ENCODE peak calls at places on chromosomes 2 and 18, in seven cellular contexts. M is AML-193; R is activated CD4-positive, alpha-beta T cell treated with anti-CD3 and anti-CD28 coated beads for 24 hours; O is stromal cell of bone marrow; V is NCI-H1105 treated with DMSO at 0.1 percent for 48 hours; F is mucosa of descending colon; L is stimulated activated CD4-positive, alpha-beta T cell treated with anti-CD3 and anti-CD28 coated beads, Interleukin-1b, Interleukin-23, amount 100 ng/mL, for 4 hours. H is an unnamed sample.

GRCh38 chr2:120722603-120723421 is 12.9 kb upstream of the GLI2 start:
- DNase-seq in M (no peak), R (no peak), O (peak), V (no peak), F (no peak), L (no peak), H (no peak)

GRCh38 chr18:77147418-77147852 is 14.9 kb upstream of the MBP start:
- DNase-seq in M (peak), R (no peak), O (no peak), V (no peak), F (no peak), L (no peak), H (no peak)

GRCh38 chr18:48412339-48412929 is 3.3 kb upstream of the ZBTB7C start:
- DNase-seq in M (no peak), R (no peak), O (no peak), V (peak), F (peak), L (no peak), H (peak)

GRCh38 chr18:35588995-35589394 is 7.5 kb downstream of the GALNT1 start:
- DNase-seq in M (no peak), R (no peak), O (no peak), V (no peak), F (no peak), L (no peak), H (no peak)

GRCh38 chr2:241421330-241421729 is 65.2 kb downstream of the FARP2 start:
- DNase-seq in M (no peak), R (no peak), O (no peak), V (no peak), F (no peak), L (no peak), H (no peak)

GRCh38 chr2:45651415-45652089 is at the start of gene PRKCE:
- DNase-seq in M (no peak), R (no peak), O (no peak), V (peak), F (peak), L (peak), H (peak)

GRCh38 chr2:152385718-152386117 is 50.7 kb downstream of the FMNL2 start:
- DNase-seq in M (no peak), R (no peak), O (no peak), V (no peak), F (no peak), L (no peak), H (no peak)

GRCh38 chr18:63963610-63964256 is 6.1 kb upstream of the SERPINB8 start:
- DNase-seq in M (peak), R (no peak), O (no peak), V (peak), F (peak), L (no peak), H (peak)

GRCh38 chr2:164710252-164710633 is 89.0 kb upstream of the GRB14 start:
- DNase-seq in M (no peak), R (no peak), O (no peak), V (no peak), F (no peak), L (no peak), H (no peak)

GRCh38 chr2:10448208-10448645 is at the start of gene ODC1:
- DNase-seq in M (peak), R (peak), O (peak), V (peak), F (peak), L (peak), H (peak)

GRCh38 chr2:204116154-204116792 is 179.7 kb downstream of the ICOS start:
- DNase-seq in M (no peak), R (no peak), O (no peak), V (no peak), F (no peak), L (no peak), H (no peak)

GRCh38 chr2:86622878-86623548 is 652 bp downstream of the RNF103 start:
- DNase-seq in M (peak), R (peak), O (no peak), V (peak), F (peak), L (peak), H (peak)

GRCh38 chr2:233082222-233082933 is 22.2 kb downstream of the INPP5D start:
- DNase-seq in M (peak), R (no peak), O (no peak), V (no peak), F (no peak), L (no peak), H (no peak)

GRCh38 chr2:238114851-238115660 is 14.9 kb downstream of the ESPNL start:
- DNase-seq in M (no peak), R (no peak), O (no peak), V (no peak), F (no peak), L (no peak), H (no peak)

GRCh38 chr2:198016244-198016643 is 211.9 kb downstream of the PLCL1 start:
- DNase-seq in M (no peak), R (no peak), O (no peak), V (no peak), F (no peak), L (no peak), H (no peak)

GRCh38 chr2:75424936-75425619 is 135.7 kb downstream of the EVA1A start:
- DNase-seq in M (no peak), R (no peak), O (no peak), V (no peak), F (no peak), L (no peak), H (no peak)

GRCh38 chr2:71226391-71226964 is 425 bp downstream of the PAIP2B start:
- DNase-seq in M (no peak), R (peak), O (no peak), V (peak), F (peak), L (peak), H (peak)

GRCh38 chr18:26226229-26227050 is at the start of gene TAF4B:
- DNase-seq in M (peak), R (peak), O (peak), V (peak), F (peak), L (peak), H (peak)

GRCh38 chr18:5759169-5759568 is 136.2 kb downstream of the TMEM200C start:
- DNase-seq in M (no peak), R (no peak), O (no peak), V (peak), F (no peak), L (no peak), H (no peak)

GRCh38 chr2:214960677-214961076 is 151.2 kb upstream of the BARD1 start:
- DNase-seq in M (no peak), R (no peak), O (no peak), V (peak), F (no peak), L (no peak), H (no peak)

GRCh38 chr2:240597419-240598181 is 11.1 kb downstream of the CAPN10 start:
- DNase-seq in M (no peak), R (no peak), O (no peak), V (no peak), F (no peak), L (no peak), H (no peak)

GRCh38 chr2:183490930-183491329 is 366.7 kb downstream of the NUP35 start:
- DNase-seq in M (no peak), R (no peak), O (peak), V (peak), F (no peak), L (no peak), H (no peak)

GRCh38 chr18:27014841-27015240 is 149.3 kb upstream of the AQP4 start:
- DNase-seq in M (no peak), R (no peak), O (no peak), V (no peak), F (no peak), L (no peak), H (no peak)

GRCh38 chr2:169670215-169670651 is 24.0 kb downstream of the CFAP210 start:
- DNase-seq in M (no peak), R (no peak), O (no peak), V (no peak), F (no peak), L (no peak), H (no peak)

GRCh38 chr18:7164610-7165009 is 47.0 kb upstream of the LAMA1 start:
- DNase-seq in M (no peak), R (no peak), O (peak), V (peak), F (peak), L (no peak), H (no peak)

GRCh38 chr2:222701709-222702108 is 30.3 kb downstream of the MOGAT1 start:
- DNase-seq in M (no peak), R (no peak), O (no peak), V (no peak), F (no peak), L (no peak), H (no peak)

GRCh38 chr18:77099501-77100370 is 32.8 kb downstream of the MBP start:
- DNase-seq in M (no peak), R (no peak), O (no peak), V (no peak), F (no peak), L (no peak), H (no peak)

GRCh38 chr2:28678175-28678855 is 73.3 kb upstream of the PPP1CB start:
- DNase-seq in M (no peak), R (no peak), O (no peak), V (no peak), F (no peak), L (no peak), H (no peak)

GRCh38 chr2:108184421-108184820 is 55.3 kb upstream of the SULT1C3 start:
- DNase-seq in M (no peak), R (no peak), O (peak), V (peak), F (peak), L (no peak), H (no peak)

GRCh38 chr2:38108907-38109731 is 33.2 kb upstream of the CYP1B1 start:
- DNase-seq in M (no peak), R (no peak), O (no peak), V (no peak), F (no peak), L (no peak), H (no peak)

GRCh38 chr2:33242845-33243244 is 233.6 kb upstream of the RASGRP3 start:
- DNase-seq in M (no peak), R (no peak), O (peak), V (no peak), F (no peak), L (no peak), H (no peak)

GRCh38 chr2:149538138-149538833 is 49.3 kb downstream of the MMADHC start:
- DNase-seq in M (no peak), R (no peak), O (no peak), V (no peak), F (no peak), L (no peak), H (no peak)

GRCh38 chr2:25664531-25665307 is 8.7 kb downstream of the DTNB start:
- DNase-seq in M (no peak), R (no peak), O (peak), V (peak), F (peak), L (no peak), H (peak)

GRCh38 chr18:50819027-50819726 is 639 bp downstream of the MRO start:
- DNase-seq in M (no peak), R (no peak), O (no peak), V (peak), F (peak), L (no peak), H (peak)

GRCh38 chr2:169172076-169172735 is 102.8 kb downstream of the DHRS9 start:
- DNase-seq in M (no peak), R (no peak), O (no peak), V (no peak), F (no peak), L (no peak), H (no peak)

GRCh38 chr18:59123588-59124369 is 15.9 kb upstream of the SEC11C start:
- DNase-seq in M (no peak), R (no peak), O (peak), V (no peak), F (no peak), L (no peak), H (no peak)

GRCh38 chr2:241821460-241822263 is 12.7 kb downstream of the NEU4 start:
- DNase-seq in M (no peak), R (no peak), O (no peak), V (no peak), F (no peak), L (no peak), H (peak)

GRCh38 chr2:62578837-62579640 is 73.0 kb upstream of the TMEM17 start:
- DNase-seq in M (no peak), R (no peak), O (peak), V (no peak), F (peak), L (no peak), H (peak)

H was measured in transverse colon.